ENCODE peak calls at places on chromosomes 7 and 10, in four cellular contexts. U is putamen, A is activated B cell treated with CpG ODN at 0.5 μM for 24 hours, I is iPS-NIHi11. Y is an unnamed sample.

GRCh38 chr10:113089581-113089980 is 139.5 kb downstream of the TCF7L2 start:
- DNase-seq in A (no peak), I (no peak), U (no peak), Y (no peak)

GRCh38 chr7:82697897-82698296 is 254.3 kb upstream of the CACNA2D1 start:
- DNase-seq in I (no peak), U (no peak), A (no peak), Y (no peak)

GRCh38 chr10:23610626-23611307 is 171.9 kb downstream of the OTUD1 start:
- DNase-seq in I (no peak), U (no peak), A (no peak), Y (no peak)

GRCh38 chr7:16027396-16027795 is 340.9 kb upstream of the MEOX2 start:
- DNase-seq in I (no peak), A (no peak), U (no peak), Y (no peak)

GRCh38 chr10:100745882-100746412 is 565 bp downstream of the PAX2 start:
- DNase-seq in I (no peak), A (no peak), U (no peak), Y (no peak)

GRCh38 chr10:69957516-69958231 is 95.0 kb upstream of the MACROH2A2 start:
- DNase-seq in I (no peak), U (no peak), A (no peak), Y (no peak)

GRCh38 chr7:105015631-105015965 is 1.6 kb downstream of the KMT2E start:
- DNase-seq in A (no peak), U (peak; percentile 58), I (peak; percentile 29), Y (no peak)

GRCh38 chr10:66322261-66322660 is 603.6 kb upstream of the LRRTM3 start:
- DNase-seq in U (no peak), A (no peak), I (no peak), Y (no peak)

GRCh38 chr10:93173867-93174845 is 100.5 kb downstream of the CYP26A1 start:
- DNase-seq in A (no peak), I (no peak), U (no peak), Y (no peak)

GRCh38 chr10:87850742-87851205 is 12.6 kb downstream of the KLLN start:
- DNase-seq in A (no peak), U (peak; percentile 22), I (peak; percentile 74), Y (no peak)

GRCh38 chr10:61024801-61025201 is 80.8 kb upstream of the RHOBTB1 start:
- DNase-seq in U (peak; percentile 60), A (no peak), I (peak; percentile 55), Y (no peak)

GRCh38 chr10:20863008-20863407 is 34.1 kb downstream of the NEBL start:
- DNase-seq in A (no peak), U (no peak), I (no peak), Y (no peak)

GRCh38 chr10:97422921-97423420 is 3.0 kb upstream of the PGAM1 start:
- DNase-seq in I (no peak), U (peak; percentile 67), A (no peak), Y (no peak)

GRCh38 chr7:84191261-84191660 is 3.3 kb downstream of the SEMA3A start:
- DNase-seq in I (no peak), A (no peak), U (no peak), Y (no peak)

GRCh38 chr10:78892383-78893191 is 176.2 kb upstream of the ZMIZ1 start:
- DNase-seq in A (no peak), I (no peak), U (no peak), Y (no peak)

GRCh38 chr7:72781161-72781560 is 46.8 kb downstream of the TYW1B start:
- DNase-seq in A (no peak), U (no peak), I (no peak), Y (peak; percentile 12)

GRCh38 chr7:44183386-44183785 is 5.9 kb downstream of the GCK start:
- DNase-seq in U (no peak), A (no peak), I (no peak), Y (no peak)

GRCh38 chr7:2062648-2063047 is 170.1 kb downstream of the MAD1L1 start:
- DNase-seq in I (no peak), A (no peak), U (no peak), Y (no peak)

GRCh38 chr10:30842185-30842584 is 189.5 kb downstream of the ZNF438 start:
- DNase-seq in A (no peak), I (peak; percentile 28), U (no peak), Y (no peak)

GRCh38 chr7:116089293-116089692 is 58.7 kb upstream of the TFEC start:
- DNase-seq in U (no peak), A (no peak), I (no peak), Y (no peak)

GRCh38 chr10:82934429-82934828 is 1059.4 kb downstream of the NRG3 start:
- DNase-seq in U (no peak), I (peak; percentile 38), A (no peak), Y (no peak)

GRCh38 chr10:121127151-121127906 is 276.2 kb downstream of the WDR11 start:
- DNase-seq in I (no peak), A (no peak), U (no peak), Y (no peak)

GRCh38 chr7:139496528-139496927 is 13.1 kb upstream of the KLRG2 start:
- DNase-seq in A (no peak), U (no peak), I (no peak), Y (no peak)

GRCh38 chr10:104123397-104123796 is 1.4 kb downstream of the SFR1 start:
- DNase-seq in A (no peak), I (no peak), U (peak; percentile 25), Y (no peak)

GRCh38 chr7:101529560-101529959 is 99.5 kb downstream of the MYL10 start:
- DNase-seq in U (no peak), I (no peak), A (no peak), Y (no peak)

GRCh38 chr7:146090023-146090645 is 26.5 kb upstream of the CNTNAP2 start:
- DNase-seq in I (peak; percentile 56), U (peak; percentile 6), A (no peak), Y (no peak)

Y was measured in iPS DF 19.7.